ENCODE peak calls at places on chromosomes 4 and X, in five cellular contexts. S, P, C, R and L are unnamed samples.
A peak's percentile ranks its signal among the peaks of the same experiment; 100 is the strongest.

GRCh38 chrX:68343551-68343950 is 89.7 kb downstream of the OPHN1 start:
- DNase-seq in S (no peak), P (no peak), C (no peak), R (no peak), L (no peak)

GRCh38 chrX:114152130-114152529 is 431.8 kb upstream of the HTR2C start:
- DNase-seq in S (peak; percentile 17), P (no peak), C (no peak), R (no peak), L (no peak)

GRCh38 chr4:77921701-77922100 is 59.1 kb downstream of the MRPL1 start:
- DNase-seq in S (peak; percentile 84), P (no peak), C (no peak), R (no peak), L (no peak)

GRCh38 chrX:124362072-124362471 is 15.7 kb downstream of the SH2D1A start:
- DNase-seq in S (no peak), P (no peak), C (no peak), R (no peak), L (no peak)

GRCh38 chrX:68428431-68428830 is 4.9 kb downstream of the OPHN1 start:
- DNase-seq in S (no peak), P (no peak), C (no peak), R (no peak), L (no peak)

GRCh38 chr4:109703664-109704351 is 563 bp upstream of the CASP6 start:
- DNase-seq in S (no peak), P (no peak), C (no peak), R (no peak), L (no peak)

GRCh38 chrX:15471016-15471415 is 22.1 kb downstream of the PIR start:
- DNase-seq in S (peak; percentile 32), P (no peak), C (peak; percentile 65), R (no peak), L (no peak)

GRCh38 chr4:71066737-71067716 is 73.6 kb downstream of the DCK start:
- DNase-seq in S (peak; percentile 85), P (no peak), C (no peak), R (no peak), L (no peak)

GRCh38 chr4:101147283-101147682 is 200.0 kb downstream of the PPP3CA start:
- DNase-seq in S (no peak), P (no peak), C (no peak), R (no peak), L (no peak)

GRCh38 chr4:91837608-91838029 is 466.1 kb upstream of the GRID2 start:
- DNase-seq in S (no peak), P (no peak), C (no peak), R (no peak), L (no peak)

GRCh38 chrX:63744850-63745249 is 40.2 kb downstream of the ARHGEF9 start:
- DNase-seq in S (no peak), P (no peak), C (no peak), R (no peak), L (no peak)

GRCh38 chr4:143381171-143382118 is 44.8 kb downstream of the GAB1 start:
- DNase-seq in S (no peak), P (peak; percentile 95), C (peak; percentile 85), R (no peak), L (no peak)

GRCh38 chrX:124455966-124456365 is 109.6 kb downstream of the SH2D1A start:
- DNase-seq in S (no peak), P (no peak), C (no peak), R (no peak), L (no peak)

GRCh38 chr4:83618991-83619390 is 83.1 kb downstream of the GPAT3 start:
- DNase-seq in S (no peak), P (no peak), C (peak; percentile 46), R (no peak), L (no peak)

GRCh38 chrX:133985164-133986007 is at the start of gene GPC3:
- DNase-seq in S (peak; percentile 73), P (no peak), C (peak; percentile 39), R (no peak), L (peak; percentile 73)

GRCh38 chr4:7630559-7631287 is 196.0 kb upstream of the PSAPL1 start:
- DNase-seq in S (peak; percentile 79), P (no peak), C (no peak), R (no peak), L (no peak)

GRCh38 chr4:151744614-151745013 is 16.2 kb downstream of the GATB start:
- DNase-seq in S (peak; percentile 66), P (no peak), C (no peak), R (no peak), L (no peak)

GRCh38 chr4:2673157-2673556 is 83.0 kb downstream of the TNIP2 start:
- DNase-seq in S (peak; percentile 8), P (no peak), C (no peak), R (no peak), L (no peak)
- TF ChIP-seq CTCF in S (peak; percentile 50), P (peak; percentile 26), C (no peak), R (no peak), L (no peak)

GRCh38 chr4:121818215-121818614 is 5.5 kb downstream of the CCNA2 start:
- DNase-seq in S (no peak), P (no peak), C (no peak), R (no peak), L (no peak)

GRCh38 chr4:121819216-121819980 is 4.3 kb downstream of the CCNA2 start:
- DNase-seq in S (no peak), P (no peak), C (no peak), R (no peak), L (no peak)

GRCh38 chr4:121817006-121817405 is 6.7 kb downstream of the CCNA2 start:
- DNase-seq in S (no peak), P (no peak), C (no peak), R (no peak), L (no peak)

GRCh38 chr4:121814756-121815155 is 8.9 kb downstream of the CCNA2 start:
- DNase-seq in S (no peak), P (no peak), C (no peak), R (no peak), L (no peak)

DNA sequence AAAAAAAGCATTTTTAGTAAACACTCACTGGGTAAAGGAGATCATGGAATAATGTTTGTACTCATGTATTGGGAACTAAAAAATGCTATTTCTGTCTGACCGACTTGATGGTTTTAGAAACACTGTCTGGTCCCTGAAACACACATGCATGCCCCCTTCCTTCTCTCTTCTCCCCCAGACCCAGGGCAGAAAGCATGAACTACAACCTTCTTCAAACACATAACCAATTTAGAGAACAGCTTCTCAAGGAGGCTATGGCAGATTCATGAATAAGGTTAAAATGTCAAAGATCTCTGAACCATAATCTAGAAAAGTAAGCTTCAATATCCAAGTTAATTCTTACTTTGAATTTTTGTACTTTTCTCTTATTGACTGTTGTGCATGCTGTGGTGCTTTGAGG is 6.0 kb downstream of the CCNA2 start:
- DNase-seq in S (no peak), P (no peak), C (no peak), R (no peak), L (no peak)
- TF ChIP-seq POLR2AphosphoS5 in S (no peak), P (no peak), C (no peak), R (no peak), L (no peak)

DNA sequence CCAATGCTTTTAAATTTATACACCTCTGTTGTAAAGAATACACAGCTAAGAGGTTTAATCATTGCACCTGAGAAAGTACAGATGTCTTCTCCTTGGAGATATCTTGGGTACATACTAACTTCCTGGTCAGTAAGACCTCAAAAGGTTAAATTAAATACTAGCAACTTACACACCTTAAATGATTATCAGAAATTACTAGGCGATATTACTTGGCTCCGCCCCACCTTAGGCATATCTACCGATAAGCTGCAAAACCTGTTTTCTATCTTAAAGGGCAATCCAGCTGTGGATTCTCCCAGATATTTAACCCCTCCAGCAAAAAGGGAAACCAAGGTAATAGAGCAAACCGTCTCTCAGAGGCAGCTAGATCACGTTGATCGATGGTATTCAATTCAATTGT is 819.4 kb downstream of the FAM133A start:
- DNase-seq in S (no peak), P (no peak), C (peak; percentile 29), R (no peak), L (no peak)
- TF ChIP-seq CTCF in S (no peak), P (no peak), C (no peak), R (no peak), L (no peak)

GRCh38 chr4:26452565-26453531 is 37.4 kb downstream of the CCKAR start:
- DNase-seq in S (no peak), P (peak; percentile 87), C (peak; percentile 54), R (no peak), L (no peak)
- TF ChIP-seq POLR2AphosphoS5 in S (no peak), P (no peak), C (no peak), R (no peak), L (no peak)

GRCh38 chr4:37685726-37686372 is 327 bp downstream of the RELL1 start:
- DNase-seq in S (no peak), P (peak; percentile 91), C (peak; percentile 58), R (peak; percentile 85), L (no peak)

GRCh38 chr4:37680089-37680488 is 6.1 kb downstream of the RELL1 start:
- DNase-seq in S (no peak), P (no peak), C (no peak), R (no peak), L (no peak)

GRCh38 chr4:37684154-37684553 is 2.0 kb downstream of the RELL1 start:
- DNase-seq in S (no peak), P (peak; percentile 31), C (no peak), R (no peak), L (no peak)

GRCh38 chr4:37685211-37685725 is 908 bp downstream of the RELL1 start:
- DNase-seq in S (no peak), P (peak; percentile 75), C (no peak), R (no peak), L (no peak)

DNA sequence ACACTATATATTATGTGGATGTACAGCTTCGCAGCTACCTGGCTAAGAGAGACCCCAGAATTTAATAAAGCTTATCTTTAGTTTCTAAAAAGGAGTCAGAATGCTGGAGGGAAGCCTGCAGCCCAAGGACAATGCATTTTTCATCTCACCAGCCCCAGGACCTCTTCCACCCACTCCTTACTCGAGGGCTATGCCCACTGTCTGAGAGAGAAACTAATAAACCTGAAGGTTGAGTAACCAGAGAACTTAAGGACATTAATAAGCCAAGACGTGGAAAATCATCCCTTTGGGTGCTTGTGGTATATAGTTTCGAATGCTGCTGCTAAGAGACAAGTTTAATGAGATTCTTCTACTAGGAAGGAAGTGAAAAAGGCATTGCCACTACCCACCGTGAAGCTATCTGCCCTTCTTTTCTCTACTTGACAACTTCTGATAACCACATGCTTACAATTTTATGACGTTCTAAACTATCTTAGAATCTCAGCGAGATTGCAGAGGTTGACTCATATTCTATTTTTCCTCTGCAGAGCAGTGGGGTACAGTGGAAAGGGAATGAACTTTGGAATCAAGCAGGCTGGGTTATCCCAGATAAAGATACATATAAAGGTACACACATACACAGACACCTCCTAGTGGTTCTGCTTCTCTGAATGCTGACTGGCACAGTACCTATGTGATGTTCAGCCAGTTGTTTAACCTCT is 3.3 kb downstream of the RELL1 start:
- DNase-seq in S (peak; percentile 85), P (no peak), C (no peak), R (no peak), L (no peak)
- TF ChIP-seq CTCF in S (peak; percentile 70), P (no peak), C (no peak), R (no peak), L (no peak)

GRCh38 chr4:140666889-140667614 is 89.1 kb downstream of the TBC1D9 start:
- DNase-seq in S (no peak), P (peak; percentile 83), C (no peak), R (no peak), L (no peak)
- TF ChIP-seq POLR2AphosphoS5 in S (no peak), P (no peak), C (no peak), R (no peak), L (peak; percentile 11)

GRCh38 chr4:46274717-46275116 is 115.2 kb downstream of the GABRA2 start:
- DNase-seq in S (peak; percentile 2), P (no peak), C (no peak), R (no peak), L (no peak)
- TF ChIP-seq CTCF in S (no peak), P (peak; percentile 14), C (no peak), R (no peak), L (no peak)